ENCODE peak calls at places on chromosomes 2 and 18, in five cellular contexts. Z, M, U, K and J are unnamed samples.

GRCh38 chr2:133561045-133561852 is 7.0 kb downstream of the NCKAP5 start:
- DNase-seq in Z (no peak), M (peak), U (no peak), K (no peak), J (no peak)

GRCh38 chr2:71927757-71928715 is 219.6 kb downstream of the CYP26B1 start:
- DNase-seq in Z (no peak), M (no peak), U (no peak), K (no peak), J (no peak)

GRCh38 chr2:40820319-40820718 is 368.4 kb upstream of the SLC8A1 start:
- DNase-seq in Z (no peak), M (no peak), U (no peak), K (no peak), J (no peak)

GRCh38 chr2:182852090-182852489 is 14.3 kb downstream of the FRZB start:
- DNase-seq in Z (no peak), M (no peak), U (no peak), K (no peak), J (no peak)

GRCh38 chr2:64861338-64862000 is 127.7 kb upstream of the SLC1A4 start:
- DNase-seq in Z (no peak), M (no peak), U (no peak), K (no peak), J (no peak)

GRCh38 chr2:229611360-229611759 is 103.0 kb downstream of the DNER start:
- DNase-seq in Z (no peak), M (peak), U (no peak), K (no peak), J (no peak)

GRCh38 chr18:25446972-25447371 is 95.0 kb upstream of the ZNF521 start:
- DNase-seq in Z (no peak), M (no peak), U (no peak), K (no peak), J (no peak)

GRCh38 chr2:192500550-192501200 is 305.9 kb upstream of the TMEFF2 start:
- DNase-seq in Z (no peak), M (peak), U (no peak), K (no peak), J (no peak)

GRCh38 chr2:141186413-141187062 is 944.3 kb downstream of the LRP1B start:
- DNase-seq in Z (no peak), M (no peak), U (no peak), K (no peak), J (no peak)

GRCh38 chr2:16404551-16405300 is 260.9 kb downstream of the CYRIA start:
- DNase-seq in Z (no peak), M (no peak), U (no peak), K (no peak), J (no peak)

GRCh38 chr18:57523171-57523956 is 63.1 kb downstream of the FECH start:
- DNase-seq in Z (no peak), M (no peak), U (no peak), K (no peak), J (no peak)

GRCh38 chr2:3972377-3972776 is 269.0 kb downstream of the DCDC2C start:
- DNase-seq in Z (no peak), M (no peak), U (no peak), K (no peak), J (no peak)

GRCh38 chr2:114812261-114812660 is 369.8 kb downstream of the DPP10 start:
- DNase-seq in Z (no peak), M (no peak), U (no peak), K (no peak), J (no peak)

GRCh38 chr2:16713011-16713423 is 47.4 kb upstream of the CYRIA start:
- DNase-seq in Z (no peak), M (no peak), U (no peak), K (no peak), J (no peak)

GRCh38 chr2:39234754-39235153 is 9.0 kb downstream of the CDKL4 start:
- DNase-seq in Z (no peak), M (no peak), U (no peak), K (no peak), J (no peak)

GRCh38 chr18:11366410-11366809 is 217.0 kb upstream of the PIEZO2 start:
- DNase-seq in Z (no peak), M (peak), U (no peak), K (no peak), J (no peak)

GRCh38 chr2:176096986-176097819 is 2.4 kb upstream of the HOXD12 start:
- DNase-seq in Z (peak), M (no peak), U (peak), K (peak), J (peak)

GRCh38 chr2:29215073-29215472 is 99.9 kb downstream of the CLIP4 start:
- DNase-seq in Z (no peak), M (no peak), U (no peak), K (no peak), J (no peak)

GRCh38 chr2:112794131-112794733 is 9.9 kb upstream of the IL1A start:
- DNase-seq in Z (no peak), M (peak), U (peak), K (peak), J (no peak)

GRCh38 chr2:8154270-8154669 is 527.6 kb upstream of the ID2 start:
- DNase-seq in Z (no peak), M (no peak), U (no peak), K (no peak), J (no peak)

GRCh38 chr2:158602027-158602426 is 145.3 kb downstream of the PKP4 start:
- DNase-seq in Z (no peak), M (no peak), U (no peak), K (no peak), J (no peak)

GRCh38 chr2:85585781-85586105 is 1.5 kb downstream of the VAMP5 start:
- DNase-seq in Z (no peak), M (peak), U (no peak), K (no peak), J (no peak)

GRCh38 chr2:111145103-111145760 is 24.5 kb downstream of the BCL2L11 start:
- DNase-seq in Z (no peak), M (no peak), U (no peak), K (no peak), J (no peak)
- H3K27ac ChIP-seq in Z (no peak), M (no peak), U (no peak), K (no peak), J (no peak)

GRCh38 chr2:55954306-55955035 is 30.9 kb upstream of the EFEMP1 start:
- DNase-seq in Z (no peak), M (peak), U (no peak), K (no peak), J (no peak)
- TF ChIP-seq CTCF in Z (no peak), M (no peak), U (no peak), K (no peak), J (no peak)

GRCh38 chr2:219877714-219878113 is 250.3 kb downstream of the SLC4A3 start:
- DNase-seq in Z (no peak), M (no peak), U (no peak), K (no peak), J (no peak)
- H3K27ac ChIP-seq in Z (no peak), M (no peak), U (no peak), K (no peak), J (no peak)

GRCh38 chr2:237982039-237982725 is 15.4 kb downstream of the UBE2F start:
- DNase-seq in Z (no peak), M (no peak), U (no peak), K (no peak), J (no peak)

GRCh38 chr2:237983922-237984321 is 17.1 kb downstream of the UBE2F start:
- DNase-seq in Z (no peak), M (no peak), U (no peak), K (no peak), J (no peak)

DNA sequence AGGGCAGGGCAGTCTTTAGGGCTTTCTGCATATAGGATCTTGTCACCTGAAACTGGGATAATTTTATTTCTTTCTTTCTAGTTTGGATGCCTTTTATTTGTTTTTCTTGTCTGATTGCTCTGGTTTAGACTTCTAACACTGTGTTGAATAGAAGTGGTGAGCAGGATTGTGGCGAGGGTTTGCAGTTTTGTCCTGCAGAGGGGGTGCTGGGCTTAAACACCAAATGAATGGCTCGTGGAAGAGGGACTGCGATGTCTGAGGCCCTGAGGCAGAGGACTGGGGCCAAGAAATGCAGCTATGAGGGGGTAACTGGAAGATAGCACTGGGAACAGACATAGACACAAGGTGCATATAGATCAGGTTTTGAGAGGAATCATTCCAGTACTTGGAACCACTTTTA is 20.4 kb downstream of the UBE2F start:
- DNase-seq in Z (no peak), M (no peak), U (no peak), K (no peak), J (no peak)
- TF ChIP-seq CTCF in Z (no peak), M (no peak), U (no peak), K (no peak), J (no peak)

DNA sequence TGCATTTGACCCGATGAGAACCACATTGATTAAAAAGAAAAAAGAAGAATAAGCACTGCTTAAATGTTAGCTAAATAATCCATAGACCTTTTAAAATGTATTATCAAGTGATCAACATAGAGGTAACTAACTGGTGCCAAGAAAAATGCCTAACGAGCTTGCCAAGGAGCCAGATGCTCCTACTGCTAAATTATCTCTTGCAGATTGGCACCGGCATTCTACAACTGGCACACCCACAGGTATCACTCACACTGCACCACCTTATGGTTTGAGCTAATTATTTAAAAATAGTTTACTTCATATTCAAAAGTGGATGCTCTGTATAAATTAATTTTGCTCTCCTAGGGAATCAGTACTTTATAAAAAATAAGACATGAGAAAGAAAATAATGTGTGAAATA is 341.5 kb upstream of the CDH7 start:
- DNase-seq in Z (no peak), M (no peak), U (no peak), K (no peak), J (no peak)
- H3K27ac ChIP-seq in Z (no peak), M (no peak), U (no peak), K (no peak), J (no peak)

GRCh38 chr2:157251932-157252331 is 5.6 kb upstream of the GALNT5 start:
- DNase-seq in Z (no peak), M (no peak), U (no peak), K (no peak), J (no peak)
- TF ChIP-seq CTCF in Z (no peak), M (no peak), U (no peak), K (no peak), J (no peak)

GRCh38 chr2:101432411-101433181 is 42.3 kb downstream of the RFX8 start:
- DNase-seq in Z (no peak), M (peak), U (peak), K (no peak), J (no peak)
- H3K27ac ChIP-seq in Z (no peak), M (peak), U (no peak), K (no peak), J (no peak)

GRCh38 chr2:32061973-32062861 is 1.1 kb upstream of the SPAST start:
- DNase-seq in Z (no peak), M (peak), U (peak), K (no peak), J (no peak)

GRCh38 chr2:32061430-32061829 is 1.9 kb upstream of the SPAST start:
- DNase-seq in Z (no peak), M (no peak), U (no peak), K (no peak), J (no peak)

GRCh38 chr2:32064021-32064678 is 794 bp downstream of the SPAST start:
- DNase-seq in Z (no peak), M (peak), U (no peak), K (no peak), J (peak)

GRCh38 chr2:32064713-32065112 is 1.4 kb downstream of the SPAST start:
- DNase-seq in Z (no peak), M (no peak), U (no peak), K (no peak), J (no peak)

DNA sequence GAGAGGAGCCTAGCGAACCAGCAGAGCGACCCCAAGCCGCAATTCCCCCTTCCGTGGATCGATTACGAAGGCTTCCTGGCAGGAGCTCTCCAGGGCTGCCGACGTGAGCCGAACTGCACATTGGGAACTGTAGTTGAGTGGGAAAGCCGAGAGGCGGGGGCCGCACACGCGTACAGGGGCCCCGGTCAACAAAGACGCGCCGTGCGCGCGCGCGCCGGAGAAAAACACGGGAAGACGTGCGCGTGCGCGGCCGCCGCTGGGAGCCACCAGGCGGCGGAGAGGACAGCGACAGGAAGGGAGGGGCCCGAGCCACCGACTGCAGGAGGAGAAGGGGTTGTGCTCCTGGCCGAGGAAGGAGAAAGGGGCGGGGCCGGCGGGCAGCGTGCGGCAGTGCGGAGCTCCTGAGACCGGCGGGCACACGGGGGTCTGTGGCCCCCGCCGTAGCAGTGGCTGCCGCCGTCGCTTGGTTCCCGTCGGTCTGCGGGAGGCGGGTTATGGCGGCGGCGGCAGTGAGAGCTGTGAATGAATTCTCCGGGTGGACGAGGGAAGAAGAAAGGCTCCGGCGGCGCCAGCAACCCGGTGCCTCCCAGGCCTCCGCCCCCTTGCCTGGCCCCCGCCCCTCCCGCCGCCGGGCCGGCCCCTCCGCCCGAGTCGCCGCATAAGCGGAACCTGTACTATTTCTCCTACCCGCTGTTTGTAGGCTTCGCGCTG is at the start of gene SPAST:
- DNase-seq in Z (peak), M (peak), U (peak), K (peak), J (peak)
- TF ChIP-seq CTCF in Z (peak), M (no peak), U (peak), K (peak), J (peak)

GRCh38 chr18:31354990-31355389 is 21.6 kb upstream of the DSG4 start:
- DNase-seq in Z (no peak), M (no peak), U (no peak), K (no peak), J (no peak)
- H3K27ac ChIP-seq in Z (no peak), M (no peak), U (no peak), K (no peak), J (no peak)

GRCh38 chr2:132417430-132418035 is 928 bp downstream of the GPR39 start:
- DNase-seq in Z (peak), M (no peak), U (peak), K (no peak), J (no peak)
- TF ChIP-seq CTCF in Z (no peak), M (no peak), U (no peak), K (no peak), J (no peak)